ENCODE peak calls at places on chromosomes 1 and 21, in nine cellular contexts. One of them, this sample, is unnamed.

GRCh38 chr1:55612988-55613387 is 397.8 kb upstream of the USP24 start:
- DNase-seq in ELF-1: no peak
- DNase-seq in stimulated activated CD4-positive, alpha-beta T cell treated with anti-CD3 and anti-CD28 coated beads, Interleukin-2, amount 100 ng/mL, for 48 hours: no peak
- DNase-seq in adipocyte: no peak
- DNase-seq in Right ventricle myocardium superior: no peak
- DNase-seq in GF-D8: no peak
- DNase-seq in NCI-H1092: no peak
- DNase-seq in MM.1S: no peak
- DNase-seq in trophoblast cell: no peak
- DNase-seq in this sample: no peak

GRCh38 chr1:200302893-200303250 is 107.0 kb downstream of the ZNF281 start:
- DNase-seq in trophoblast cell: peak
- DNase-seq in adipocyte: no peak
- DNase-seq in ELF-1: peak
- DNase-seq in stimulated activated CD4-positive, alpha-beta T cell treated with anti-CD3 and anti-CD28 coated beads, Interleukin-2, amount 100 ng/mL, for 48 hours: no peak
- DNase-seq in MM.1S: no peak
- DNase-seq in GF-D8: no peak
- DNase-seq in NCI-H1092: no peak
- DNase-seq in Right ventricle myocardium superior: no peak
- DNase-seq in this sample: no peak

GRCh38 chr1:155645648-155646047 is 35.6 kb downstream of the MSTO1 start:
- DNase-seq in stimulated activated CD4-positive, alpha-beta T cell treated with anti-CD3 and anti-CD28 coated beads, Interleukin-2, amount 100 ng/mL, for 48 hours: no peak
- DNase-seq in trophoblast cell: no peak
- DNase-seq in GF-D8: no peak
- DNase-seq in MM.1S: no peak
- DNase-seq in NCI-H1092: no peak
- DNase-seq in ELF-1: no peak
- DNase-seq in adipocyte: no peak
- DNase-seq in Right ventricle myocardium superior: no peak
- DNase-seq in this sample: no peak

GRCh38 chr1:171583581-171584194 is 38.4 kb upstream of the MYOCOS start:
- DNase-seq in adipocyte: peak
- DNase-seq in NCI-H1092: no peak
- DNase-seq in trophoblast cell: no peak
- DNase-seq in MM.1S: no peak
- DNase-seq in Right ventricle myocardium superior: no peak
- DNase-seq in stimulated activated CD4-positive, alpha-beta T cell treated with anti-CD3 and anti-CD28 coated beads, Interleukin-2, amount 100 ng/mL, for 48 hours: no peak
- DNase-seq in GF-D8: no peak
- DNase-seq in ELF-1: no peak
- DNase-seq in this sample: no peak

GRCh38 chr1:47534417-47534816 is 96.6 kb downstream of the FOXD2 start:
- DNase-seq in NCI-H1092: no peak
- DNase-seq in MM.1S: no peak
- DNase-seq in adipocyte: peak
- DNase-seq in Right ventricle myocardium superior: no peak
- DNase-seq in trophoblast cell: no peak
- DNase-seq in GF-D8: no peak
- DNase-seq in stimulated activated CD4-positive, alpha-beta T cell treated with anti-CD3 and anti-CD28 coated beads, Interleukin-2, amount 100 ng/mL, for 48 hours: no peak
- DNase-seq in ELF-1: peak
- DNase-seq in this sample: no peak

GRCh38 chr1:71964188-71964587 is 318.2 kb downstream of the NEGR1 start:
- DNase-seq in trophoblast cell: no peak
- DNase-seq in stimulated activated CD4-positive, alpha-beta T cell treated with anti-CD3 and anti-CD28 coated beads, Interleukin-2, amount 100 ng/mL, for 48 hours: no peak
- DNase-seq in Right ventricle myocardium superior: no peak
- DNase-seq in NCI-H1092: no peak
- DNase-seq in ELF-1: peak
- DNase-seq in GF-D8: no peak
- DNase-seq in adipocyte: no peak
- DNase-seq in MM.1S: no peak
- DNase-seq in this sample: peak

GRCh38 chr1:109354940-109355339 is 42.8 kb downstream of the SORT1 start:
- DNase-seq in GF-D8: no peak
- DNase-seq in stimulated activated CD4-positive, alpha-beta T cell treated with anti-CD3 and anti-CD28 coated beads, Interleukin-2, amount 100 ng/mL, for 48 hours: no peak
- DNase-seq in adipocyte: no peak
- DNase-seq in NCI-H1092: no peak
- DNase-seq in Right ventricle myocardium superior: no peak
- DNase-seq in ELF-1: no peak
- DNase-seq in MM.1S: no peak
- DNase-seq in trophoblast cell: no peak
- DNase-seq in this sample: no peak

GRCh38 chr1:39955547-39956539 is 898 bp downstream of the MFSD2A start:
- DNase-seq in adipocyte: peak
- DNase-seq in GF-D8: peak
- DNase-seq in trophoblast cell: peak
- DNase-seq in NCI-H1092: peak
- DNase-seq in stimulated activated CD4-positive, alpha-beta T cell treated with anti-CD3 and anti-CD28 coated beads, Interleukin-2, amount 100 ng/mL, for 48 hours: peak
- DNase-seq in MM.1S: peak
- DNase-seq in Right ventricle myocardium superior: no peak
- DNase-seq in ELF-1: peak
- DNase-seq in this sample: peak

GRCh38 chr1:156538711-156539440 is 33.5 kb downstream of the IQGAP3 start:
- DNase-seq in NCI-H1092: no peak
- DNase-seq in ELF-1: peak
- DNase-seq in stimulated activated CD4-positive, alpha-beta T cell treated with anti-CD3 and anti-CD28 coated beads, Interleukin-2, amount 100 ng/mL, for 48 hours: no peak
- DNase-seq in MM.1S: no peak
- DNase-seq in adipocyte: no peak
- DNase-seq in trophoblast cell: no peak
- DNase-seq in GF-D8: no peak
- DNase-seq in Right ventricle myocardium superior: no peak
- DNase-seq in this sample: no peak

GRCh38 chr1:37055631-37056030 is 21.3 kb upstream of the GRIK3 start:
- DNase-seq in MM.1S: no peak
- DNase-seq in Right ventricle myocardium superior: no peak
- DNase-seq in GF-D8: no peak
- DNase-seq in trophoblast cell: no peak
- DNase-seq in ELF-1: no peak
- DNase-seq in adipocyte: no peak
- DNase-seq in NCI-H1092: peak
- DNase-seq in stimulated activated CD4-positive, alpha-beta T cell treated with anti-CD3 and anti-CD28 coated beads, Interleukin-2, amount 100 ng/mL, for 48 hours: no peak
- DNase-seq in this sample: no peak

GRCh38 chr21:35274090-35274489 is 225.0 kb upstream of the RUNX1 start:
- DNase-seq in trophoblast cell: no peak
- DNase-seq in adipocyte: no peak
- DNase-seq in ELF-1: no peak
- DNase-seq in stimulated activated CD4-positive, alpha-beta T cell treated with anti-CD3 and anti-CD28 coated beads, Interleukin-2, amount 100 ng/mL, for 48 hours: no peak
- DNase-seq in MM.1S: no peak
- DNase-seq in Right ventricle myocardium superior: no peak
- DNase-seq in GF-D8: no peak
- DNase-seq in NCI-H1092: no peak
- DNase-seq in this sample: no peak